ENCODE peak calls at places on chromosomes 6 and 20, in four cellular contexts. U, X, L and W are unnamed samples.

GRCh38 chr6:159061805-159062563 is 17.2 kb upstream of the TAGAP start:
- DNase-seq in U (no peak), X (no peak), L (no peak), W (no peak)

GRCh38 chr6:131258816-131259476 is 123.7 kb downstream of the AKAP7 start:
- DNase-seq in U (no peak), X (no peak), L (peak; percentile 53), W (no peak)

GRCh38 chr6:127131275-127131674 is 12.8 kb downstream of the RSPO3 start:
- DNase-seq in U (no peak), X (no peak), L (no peak), W (no peak)

GRCh38 chr6:136772685-136773472 is 19.4 kb downstream of the MAP3K5 start:
- DNase-seq in U (peak; percentile 93), X (no peak), L (no peak), W (no peak)

GRCh38 chr20:50130995-50131394 is 18.0 kb upstream of the UBE2V1 start:
- DNase-seq in U (no peak), X (no peak), L (peak; percentile 53), W (no peak)

GRCh38 chr20:50844430-50845100 is 49.7 kb downstream of the BCAS4 start:
- DNase-seq in U (peak; percentile 83), X (peak; percentile 46), L (peak; percentile 87), W (peak; percentile 46)

GRCh38 chr6:140921366-140922226 is 1211.1 kb upstream of the GJE1 start:
- DNase-seq in U (no peak), X (peak; percentile 22), L (peak; percentile 86), W (peak; percentile 59)

GRCh38 chr6:106324726-106325335 is 729 bp downstream of the ATG5 start:
- DNase-seq in U (no peak), X (no peak), L (peak; percentile 6), W (no peak)

GRCh38 chr6:149335924-149336323 is 18.4 kb downstream of the TAB2 start:
- DNase-seq in U (no peak), X (no peak), L (peak; percentile 69), W (no peak)

GRCh38 chr20:25739615-25740320 is 43.1 kb upstream of the ZNF337 start:
- DNase-seq in U (no peak), X (no peak), L (peak; percentile 5), W (no peak)

GRCh38 chr6:26124550-26125014 is 37.4 kb downstream of the HFE start:
- DNase-seq in U (no peak), X (no peak), L (no peak), W (no peak)

GRCh38 chr6:70474751-70475150 is 61.4 kb downstream of the FAM135A start:
- DNase-seq in U (no peak), X (peak; percentile 12), L (peak; percentile 62), W (no peak)

GRCh38 chr6:157235600-157236039 is 87.7 kb downstream of the TMEM242 start:
- DNase-seq in U (no peak), X (no peak), L (peak; percentile 33), W (peak; percentile 70)
- TF ChIP-seq RCOR1 in U (no peak), X (no peak), L (no peak), W (no peak)

GRCh38 chr6:145758086-145758485 is 22.8 kb upstream of the EPM2A start:
- DNase-seq in U (no peak), X (no peak), L (no peak), W (no peak)
- TF ChIP-seq RAD21 in U (no peak), X (no peak), L (no peak), W (no peak)

GRCh38 chr6:91137286-91137685 is 550.4 kb upstream of the MAP3K7 start:
- DNase-seq in U (no peak), X (no peak), L (no peak), W (no peak)

GRCh38 chr6:91144161-91144560 is 557.3 kb upstream of the MAP3K7 start:
- DNase-seq in U (no peak), X (no peak), L (no peak), W (no peak)

GRCh38 chr6:91135406-91135805 is 548.5 kb upstream of the MAP3K7 start:
- DNase-seq in U (no peak), X (no peak), L (no peak), W (no peak)

GRCh38 chr6:91142154-91142553 is 555.3 kb upstream of the MAP3K7 start:
- DNase-seq in U (no peak), X (no peak), L (no peak), W (no peak)

DNA sequence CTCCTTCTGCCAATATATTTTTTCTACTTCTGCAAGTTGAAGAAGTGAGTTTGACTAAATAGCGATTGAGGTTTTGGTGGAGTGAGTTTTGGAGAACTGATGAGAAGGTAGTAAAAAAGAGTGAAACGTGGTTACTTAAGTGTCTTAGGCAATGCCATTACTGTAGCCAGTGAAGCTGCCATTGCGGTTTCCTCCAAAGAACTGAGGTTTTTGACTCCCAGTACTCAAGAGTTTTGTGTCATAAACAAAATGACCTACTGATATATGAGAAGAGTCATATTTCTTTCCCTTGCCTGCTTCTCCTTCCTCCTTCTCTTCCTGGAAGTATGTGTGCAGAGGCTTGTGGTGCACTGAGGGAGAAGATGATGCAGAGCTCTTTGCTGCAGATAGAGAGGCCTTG is 554.5 kb upstream of the MAP3K7 start:
- DNase-seq in U (no peak), X (no peak), L (no peak), W (no peak)
- TF ChIP-seq ELK1 in U (no peak), X (no peak), L (no peak), W (no peak)

DNA sequence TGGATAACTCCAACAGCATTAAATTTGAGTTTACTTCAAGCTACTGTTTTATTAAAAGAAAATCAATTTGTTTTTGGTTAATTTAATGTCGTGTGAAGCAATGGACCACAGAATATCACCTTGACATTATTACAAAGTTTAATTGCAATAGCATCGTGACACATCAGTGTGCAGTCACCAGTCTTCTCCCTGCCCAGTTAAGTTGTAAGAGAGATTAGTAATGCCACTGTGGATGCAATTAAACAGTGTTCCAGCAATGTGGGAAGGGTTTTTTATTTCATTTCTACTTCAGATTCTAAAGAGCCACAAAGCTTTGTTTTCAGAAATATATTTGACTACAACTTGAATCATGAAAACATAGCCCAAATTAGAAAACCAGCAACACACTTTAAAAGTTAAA is 128.7 kb downstream of the SYNE1 start:
- DNase-seq in U (no peak), X (no peak), L (no peak), W (no peak)
- TF ChIP-seq RCOR1 in U (no peak), X (no peak), L (no peak), W (no peak)

DNA sequence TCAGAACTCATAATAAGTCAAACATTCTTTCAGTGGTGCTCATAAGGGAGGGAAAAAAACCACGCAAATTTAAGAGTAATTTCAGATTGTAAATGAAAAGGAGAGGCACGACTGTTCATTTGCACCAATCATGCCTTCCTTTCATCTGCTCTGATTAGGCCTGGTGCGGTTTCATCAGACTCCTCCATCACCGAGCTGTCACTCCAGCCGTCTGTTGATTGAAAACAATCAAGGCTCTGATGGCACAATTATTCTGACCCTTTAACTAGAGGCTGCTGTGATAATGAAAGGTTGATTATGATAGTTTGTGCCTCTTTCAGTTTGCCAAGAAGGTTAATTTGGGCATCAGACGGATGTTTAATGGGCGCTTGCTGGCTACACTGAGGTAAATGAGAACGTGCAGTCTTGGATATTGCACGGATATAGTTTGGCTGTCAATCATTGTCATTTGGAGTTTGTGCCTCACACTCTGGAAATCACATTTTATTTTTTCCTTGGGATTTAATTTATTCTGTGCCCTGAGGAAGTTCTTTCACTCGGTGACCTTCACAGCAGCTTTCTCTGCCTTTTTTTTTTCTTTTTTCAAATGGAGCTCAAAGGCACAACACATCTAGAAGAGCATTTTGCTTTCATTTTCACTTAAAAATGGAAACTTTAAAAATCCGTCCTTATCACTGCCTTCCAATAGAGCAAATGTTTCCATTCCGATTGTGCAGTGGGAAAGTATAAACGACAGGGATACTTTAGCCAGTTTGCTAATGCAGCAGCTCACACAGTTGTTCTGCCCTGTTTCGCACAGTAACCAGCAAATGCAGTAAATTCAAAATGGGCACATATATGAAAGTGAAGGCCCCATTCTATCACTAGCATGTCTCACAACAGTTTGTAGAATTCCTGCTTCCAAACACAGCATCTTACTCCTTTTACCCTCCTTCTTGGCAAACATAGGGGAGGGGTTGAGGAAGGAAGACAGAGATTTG is 172.8 kb downstream of the KLHL32 start:
- DNase-seq in U (no peak), X (no peak), L (no peak), W (no peak)
- TF ChIP-seq RAD21 in U (no peak), X (no peak), L (no peak), W (no peak)

DNA sequence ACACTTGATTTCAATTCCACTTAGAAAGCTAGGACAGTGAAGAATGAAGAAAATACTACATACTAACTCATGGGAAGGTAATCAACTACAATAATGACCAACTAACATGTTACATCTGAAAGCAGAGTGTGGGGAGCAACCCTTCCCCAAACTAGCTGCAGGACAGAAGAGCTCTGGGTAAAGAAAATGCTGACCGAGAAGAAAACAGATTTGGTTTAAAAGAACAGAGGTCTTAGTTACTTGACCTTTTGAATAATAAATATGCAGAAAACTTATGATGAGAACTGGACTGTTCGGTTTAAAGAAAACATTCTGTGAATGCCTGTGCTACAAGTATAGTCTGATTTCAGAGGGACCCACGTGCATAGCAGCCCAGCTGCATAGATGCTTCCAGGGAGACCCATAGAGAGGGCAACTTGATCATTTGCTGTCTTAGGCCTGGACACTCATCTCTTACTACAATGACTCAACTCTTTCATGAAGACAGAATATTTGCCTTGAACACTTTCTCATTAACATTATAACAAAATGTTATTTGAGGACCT is 53.5 kb downstream of the RALGAPA2 start:
- DNase-seq in U (no peak), X (no peak), L (no peak), W (no peak)
- TF ChIP-seq ELK1 in U (no peak), X (no peak), L (no peak), W (no peak)

GRCh38 chr6:17219098-17219497 is 62.1 kb upstream of the RBM24 start:
- DNase-seq in U (no peak), X (no peak), L (no peak), W (no peak)

GRCh38 chr6:17218023-17218748 is 63.0 kb upstream of the RBM24 start:
- DNase-seq in U (no peak), X (no peak), L (no peak), W (no peak)

GRCh38 chr6:17218749-17219093 is 62.4 kb upstream of the RBM24 start:
- DNase-seq in U (no peak), X (no peak), L (no peak), W (no peak)

GRCh38 chr6:17220511-17220910 is 60.6 kb upstream of the RBM24 start:
- DNase-seq in U (no peak), X (no peak), L (no peak), W (no peak)

DNA sequence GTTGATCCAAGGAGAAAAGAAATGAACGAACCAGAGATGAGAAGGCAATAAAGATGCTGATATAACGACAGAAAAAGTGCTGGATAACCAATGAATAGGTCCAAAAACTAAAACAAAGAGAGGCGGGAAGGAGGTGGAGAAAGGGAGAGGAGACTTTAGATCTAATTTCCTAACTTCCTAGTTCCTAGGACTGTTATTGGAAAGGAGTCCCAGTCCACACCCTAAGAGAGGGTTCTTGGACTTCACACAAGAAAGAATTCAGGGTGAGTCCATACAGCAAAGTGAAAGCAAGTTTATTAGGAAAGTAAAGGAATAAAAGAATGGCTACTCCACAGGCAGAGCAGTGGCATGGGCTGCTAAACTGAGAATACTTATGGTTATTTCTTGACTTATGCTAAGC is 61.1 kb upstream of the RBM24 start:
- DNase-seq in U (no peak), X (no peak), L (no peak), W (no peak)
- TF ChIP-seq RCOR1 in U (no peak), X (no peak), L (no peak), W (no peak)